ENCODE peak calls at places on chromosomes 6 and 20, in eight cellular contexts. One of them, this sample, is unnamed.

GRCh38 chr6:40810176-40810575 is 223.0 kb upstream of the LRFN2 start:
- DNase-seq in prostate gland: no peak
- DNase-seq in upper lobe of right lung: no peak
- DNase-seq in thoracic aorta: no peak
- DNase-seq in heart left ventricle: no peak
- DNase-seq in GM23248: peak; percentile 41
- DNase-seq in HCT116: no peak
- DNase-seq in tibial nerve: no peak
- DNase-seq in this sample: no peak

GRCh38 chr20:2337142-2337541 is 41.3 kb downstream of the TGM3 start:
- DNase-seq in prostate gland: peak; percentile 50
- DNase-seq in upper lobe of right lung: no peak
- DNase-seq in thoracic aorta: no peak
- DNase-seq in heart left ventricle: no peak
- DNase-seq in GM23248: no peak
- DNase-seq in HCT116: no peak
- DNase-seq in tibial nerve: no peak
- DNase-seq in this sample: no peak

GRCh38 chr6:37503486-37503980 is 3.8 kb upstream of the CCDC167 start:
- DNase-seq in prostate gland: no peak
- DNase-seq in upper lobe of right lung: no peak
- DNase-seq in thoracic aorta: no peak
- DNase-seq in heart left ventricle: no peak
- DNase-seq in GM23248: no peak
- DNase-seq in HCT116: no peak
- DNase-seq in tibial nerve: no peak
- DNase-seq in this sample: no peak

GRCh38 chr20:50982372-50982771 is 23.8 kb downstream of the MOCS3 start:
- DNase-seq in prostate gland: peak; percentile 86
- DNase-seq in upper lobe of right lung: no peak
- DNase-seq in thoracic aorta: no peak
- DNase-seq in heart left ventricle: no peak
- DNase-seq in GM23248: peak; percentile 96
- DNase-seq in HCT116: no peak
- DNase-seq in tibial nerve: no peak
- DNase-seq in this sample: no peak

GRCh38 chr6:155994071-155994470 is 538.4 kb upstream of the NOX3 start:
- DNase-seq in prostate gland: no peak
- DNase-seq in upper lobe of right lung: no peak
- DNase-seq in thoracic aorta: no peak
- DNase-seq in heart left ventricle: no peak
- DNase-seq in GM23248: no peak
- DNase-seq in HCT116: no peak
- DNase-seq in tibial nerve: no peak
- DNase-seq in this sample: no peak

GRCh38 chr20:53840462-53841000 is 229.9 kb downstream of the BCAS1 start:
- DNase-seq in prostate gland: no peak
- DNase-seq in upper lobe of right lung: no peak
- DNase-seq in thoracic aorta: no peak
- DNase-seq in heart left ventricle: no peak
- DNase-seq in GM23248: no peak
- DNase-seq in HCT116: no peak
- DNase-seq in tibial nerve: no peak
- DNase-seq in this sample: no peak

GRCh38 chr6:90088009-90088408 is 193.7 kb downstream of the GJA10 start:
- DNase-seq in prostate gland: no peak
- DNase-seq in upper lobe of right lung: no peak
- DNase-seq in thoracic aorta: no peak
- DNase-seq in heart left ventricle: no peak
- DNase-seq in GM23248: peak; percentile 78
- DNase-seq in HCT116: no peak
- DNase-seq in tibial nerve: no peak
- DNase-seq in this sample: peak; percentile 46

GRCh38 chr6:130421567-130421966 is 55.8 kb downstream of the TMEM200A start:
- DNase-seq in prostate gland: no peak
- DNase-seq in upper lobe of right lung: no peak
- DNase-seq in thoracic aorta: no peak
- DNase-seq in heart left ventricle: no peak
- DNase-seq in GM23248: peak; percentile 72
- DNase-seq in HCT116: no peak
- DNase-seq in tibial nerve: no peak
- DNase-seq in this sample: peak; percentile 62

GRCh38 chr6:83868639-83869038 is 9.2 kb downstream of the CYB5R4 start:
- DNase-seq in prostate gland: no peak
- DNase-seq in upper lobe of right lung: no peak
- DNase-seq in thoracic aorta: no peak
- DNase-seq in heart left ventricle: no peak
- DNase-seq in GM23248: peak; percentile 82
- DNase-seq in HCT116: no peak
- DNase-seq in tibial nerve: no peak
- DNase-seq in this sample: no peak

GRCh38 chr6:109379706-109380105 is 2.6 kb downstream of the CD164 start:
- DNase-seq in prostate gland: no peak
- DNase-seq in upper lobe of right lung: no peak
- DNase-seq in thoracic aorta: no peak
- DNase-seq in heart left ventricle: no peak
- DNase-seq in GM23248: peak; percentile 61
- DNase-seq in HCT116: no peak
- DNase-seq in tibial nerve: no peak
- DNase-seq in this sample: no peak

GRCh38 chr6:26437550-26437949 is 2.8 kb upstream of the BTN3A3 start:
- DNase-seq in prostate gland: no peak
- DNase-seq in upper lobe of right lung: no peak
- DNase-seq in thoracic aorta: no peak
- DNase-seq in heart left ventricle: no peak
- DNase-seq in GM23248: no peak
- DNase-seq in HCT116: no peak
- DNase-seq in tibial nerve: no peak
- DNase-seq in this sample: no peak

GRCh38 chr6:166173292-166173951 is 5.8 kb upstream of the TBXT start:
- DNase-seq in prostate gland: no peak
- DNase-seq in upper lobe of right lung: no peak
- DNase-seq in thoracic aorta: no peak
- DNase-seq in heart left ventricle: no peak
- DNase-seq in GM23248: no peak
- DNase-seq in HCT116: peak; percentile 13
- DNase-seq in tibial nerve: no peak
- DNase-seq in this sample: no peak

GRCh38 chr6:33834401-33835392 is 30.9 kb upstream of the MLN start:
- DNase-seq in prostate gland: no peak
- DNase-seq in upper lobe of right lung: no peak
- DNase-seq in thoracic aorta: no peak
- DNase-seq in heart left ventricle: no peak
- DNase-seq in GM23248: no peak
- DNase-seq in HCT116: no peak
- DNase-seq in tibial nerve: no peak
- DNase-seq in this sample: no peak

GRCh38 chr20:8757146-8757545 is 311.7 kb upstream of the PLCB4 start:
- DNase-seq in prostate gland: no peak
- DNase-seq in upper lobe of right lung: no peak
- DNase-seq in thoracic aorta: no peak
- DNase-seq in heart left ventricle: no peak
- DNase-seq in GM23248: peak; percentile 90
- DNase-seq in HCT116: no peak
- DNase-seq in tibial nerve: no peak
- DNase-seq in this sample: peak; percentile 42

GRCh38 chr6:162119349-162119748 is 608.2 kb downstream of the PRKN start:
- DNase-seq in prostate gland: no peak
- DNase-seq in upper lobe of right lung: no peak
- DNase-seq in thoracic aorta: no peak
- DNase-seq in heart left ventricle: peak; percentile 37
- DNase-seq in GM23248: peak; percentile 55
- DNase-seq in HCT116: no peak
- DNase-seq in tibial nerve: no peak
- DNase-seq in this sample: no peak

GRCh38 chr6:130132286-130132701 is 90.5 kb downstream of the SAMD3 start:
- DNase-seq in prostate gland: no peak
- DNase-seq in upper lobe of right lung: no peak
- DNase-seq in thoracic aorta: no peak
- DNase-seq in heart left ventricle: no peak
- DNase-seq in GM23248: no peak
- DNase-seq in HCT116: no peak
- DNase-seq in tibial nerve: no peak
- DNase-seq in this sample: no peak

GRCh38 chr20:41174373-41174772 is 37.0 kb downstream of the PLCG1 start:
- DNase-seq in prostate gland: no peak
- DNase-seq in upper lobe of right lung: peak; percentile 56
- DNase-seq in thoracic aorta: no peak
- DNase-seq in heart left ventricle: peak; percentile 17
- DNase-seq in GM23248: no peak
- DNase-seq in HCT116: no peak
- DNase-seq in tibial nerve: no peak
- DNase-seq in this sample: no peak

GRCh38 chr20:25514747-25515340 is 70.5 kb downstream of the NINL start:
- DNase-seq in prostate gland: no peak
- DNase-seq in upper lobe of right lung: no peak
- DNase-seq in thoracic aorta: no peak
- DNase-seq in heart left ventricle: no peak
- DNase-seq in GM23248: no peak
- DNase-seq in HCT116: no peak
- DNase-seq in tibial nerve: no peak
- DNase-seq in this sample: no peak
- H3K9me3 ChIP-seq in prostate gland: no peaks in the 10 kb centered on the region
- H3K9me3 ChIP-seq in upper lobe of right lung: peaks cover 8% of the 10 kb centered on the region
- H3K9me3 ChIP-seq in thoracic aorta: peaks cover 9% of the 10 kb centered on the region
- H3K9me3 ChIP-seq in heart left ventricle: peaks cover 19% of the 10 kb centered on the region
- H3K9me3 ChIP-seq in GM23248: no peaks in the 10 kb centered on the region
- H3K9me3 ChIP-seq in HCT116: peaks cover 15% of the 10 kb centered on the region
- H3K9me3 ChIP-seq in tibial nerve: no peaks in the 10 kb centered on the region
- H3K9me3 ChIP-seq in this sample: peaks cover 26% of the 10 kb centered on the region

GRCh38 chr6:62652692-62653328 is 366.8 kb upstream of the KHDRBS2 start:
- DNase-seq in prostate gland: no peak
- DNase-seq in upper lobe of right lung: no peak
- DNase-seq in thoracic aorta: no peak
- DNase-seq in heart left ventricle: no peak
- DNase-seq in GM23248: peak; percentile 8
- DNase-seq in HCT116: peak; percentile 15
- DNase-seq in tibial nerve: no peak
- DNase-seq in this sample: no peak
- H3K9me3 ChIP-seq in prostate gland: no peaks in the 10 kb centered on the region
- H3K9me3 ChIP-seq in upper lobe of right lung: peaks cover 22% of the 10 kb centered on the region
- H3K9me3 ChIP-seq in thoracic aorta: peaks cover 22% of the 10 kb centered on the region
- H3K9me3 ChIP-seq in heart left ventricle: peaks cover 14% of the 10 kb centered on the region
- H3K9me3 ChIP-seq in GM23248: no peaks in the 10 kb centered on the region
- H3K9me3 ChIP-seq in HCT116: peaks cover 16% of the 10 kb centered on the region
- H3K9me3 ChIP-seq in tibial nerve: no peaks in the 10 kb centered on the region
- H3K9me3 ChIP-seq in this sample: peaks cover 13% of the 10 kb centered on the region

GRCh38 chr6:100376103-100376502 is 88.6 kb downstream of the SIM1 start:
- DNase-seq in prostate gland: no peak
- DNase-seq in upper lobe of right lung: no peak
- DNase-seq in thoracic aorta: no peak
- DNase-seq in heart left ventricle: no peak
- DNase-seq in GM23248: no peak
- DNase-seq in HCT116: no peak
- DNase-seq in tibial nerve: no peak
- DNase-seq in this sample: no peak

GRCh38 chr6:100372326-100372725 is 92.4 kb downstream of the SIM1 start:
- DNase-seq in prostate gland: no peak
- DNase-seq in upper lobe of right lung: no peak
- DNase-seq in thoracic aorta: no peak
- DNase-seq in heart left ventricle: no peak
- DNase-seq in GM23248: no peak
- DNase-seq in HCT116: no peak
- DNase-seq in tibial nerve: no peak
- DNase-seq in this sample: no peak

GRCh38 chr6:100370265-100370664 is 94.5 kb downstream of the SIM1 start:
- DNase-seq in prostate gland: no peak
- DNase-seq in upper lobe of right lung: no peak
- DNase-seq in thoracic aorta: no peak
- DNase-seq in heart left ventricle: no peak
- DNase-seq in GM23248: peak; percentile 31
- DNase-seq in HCT116: no peak
- DNase-seq in tibial nerve: no peak
- DNase-seq in this sample: no peak

GRCh38 chr6:100366419-100366818 is 98.3 kb downstream of the SIM1 start:
- DNase-seq in prostate gland: no peak
- DNase-seq in upper lobe of right lung: no peak
- DNase-seq in thoracic aorta: no peak
- DNase-seq in heart left ventricle: no peak
- DNase-seq in GM23248: peak; percentile 84
- DNase-seq in HCT116: peak; percentile 15
- DNase-seq in tibial nerve: no peak
- DNase-seq in this sample: no peak

GRCh38 chr6:100371591-100371990 is 93.1 kb downstream of the SIM1 start:
- DNase-seq in prostate gland: no peak
- DNase-seq in upper lobe of right lung: no peak
- DNase-seq in thoracic aorta: no peak
- DNase-seq in heart left ventricle: no peak
- DNase-seq in GM23248: no peak
- DNase-seq in HCT116: no peak
- DNase-seq in tibial nerve: no peak
- DNase-seq in this sample: no peak
- H3K9me3 ChIP-seq in prostate gland: no peaks in the 10 kb centered on the region
- H3K9me3 ChIP-seq in upper lobe of right lung: no peaks in the 10 kb centered on the region
- H3K9me3 ChIP-seq in thoracic aorta: no peaks in the 10 kb centered on the region
- H3K9me3 ChIP-seq in heart left ventricle: no peaks in the 10 kb centered on the region
- H3K9me3 ChIP-seq in GM23248: no peaks in the 10 kb centered on the region
- H3K9me3 ChIP-seq in HCT116: no peaks in the 10 kb centered on the region
- H3K9me3 ChIP-seq in tibial nerve: no peaks in the 10 kb centered on the region
- H3K9me3 ChIP-seq in this sample: no peaks in the 10 kb centered on the region

GRCh38 chr6:22827760-22828159 is 258.4 kb downstream of the HDGFL1 start:
- DNase-seq in prostate gland: no peak
- DNase-seq in upper lobe of right lung: no peak
- DNase-seq in thoracic aorta: no peak
- DNase-seq in heart left ventricle: no peak
- DNase-seq in GM23248: peak; percentile 32
- DNase-seq in HCT116: no peak
- DNase-seq in tibial nerve: no peak
- DNase-seq in this sample: no peak

GRCh38 chr6:22830463-22830862 is 261.1 kb downstream of the HDGFL1 start:
- DNase-seq in prostate gland: no peak
- DNase-seq in upper lobe of right lung: no peak
- DNase-seq in thoracic aorta: no peak
- DNase-seq in heart left ventricle: no peak
- DNase-seq in GM23248: no peak
- DNase-seq in HCT116: no peak
- DNase-seq in tibial nerve: no peak
- DNase-seq in this sample: no peak

GRCh38 chr6:22828179-22829062 is 259.1 kb downstream of the HDGFL1 start:
- DNase-seq in prostate gland: peak; percentile 73
- DNase-seq in upper lobe of right lung: no peak
- DNase-seq in thoracic aorta: peak; percentile 10
- DNase-seq in heart left ventricle: no peak
- DNase-seq in GM23248: peak; percentile 91
- DNase-seq in HCT116: peak; percentile 53
- DNase-seq in tibial nerve: no peak
- DNase-seq in this sample: peak; percentile 80

GRCh38 chr6:22826961-22827360 is 257.6 kb downstream of the HDGFL1 start:
- DNase-seq in prostate gland: no peak
- DNase-seq in upper lobe of right lung: no peak
- DNase-seq in thoracic aorta: no peak
- DNase-seq in heart left ventricle: no peak
- DNase-seq in GM23248: no peak
- DNase-seq in HCT116: no peak
- DNase-seq in tibial nerve: no peak
- DNase-seq in this sample: no peak

DNA sequence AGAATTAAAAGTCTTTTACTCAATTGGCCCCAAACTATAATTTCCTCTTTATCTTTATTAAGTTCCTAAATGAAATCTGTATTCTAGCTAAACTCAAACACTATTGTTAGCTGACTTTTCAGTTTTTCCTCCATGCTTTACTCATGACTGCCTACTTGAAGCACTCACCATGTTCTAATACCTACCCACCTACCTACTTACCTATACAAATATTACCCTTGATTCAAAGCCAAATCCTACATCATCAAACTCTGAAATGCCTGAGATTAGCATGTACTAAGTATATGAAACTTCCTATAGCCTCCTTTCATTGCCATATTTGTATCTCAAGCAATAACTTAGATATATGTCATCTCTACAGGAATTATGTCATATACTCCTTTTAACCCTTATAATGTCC is 259.7 kb downstream of the HDGFL1 start:
- DNase-seq in prostate gland: no peak
- DNase-seq in upper lobe of right lung: no peak
- DNase-seq in thoracic aorta: no peak
- DNase-seq in heart left ventricle: no peak
- DNase-seq in GM23248: no peak
- DNase-seq in HCT116: no peak
- DNase-seq in tibial nerve: no peak
- DNase-seq in this sample: no peak
- H3K9me3 ChIP-seq in prostate gland: no peaks in the 10 kb centered on the region
- H3K9me3 ChIP-seq in upper lobe of right lung: no peaks in the 10 kb centered on the region
- H3K9me3 ChIP-seq in thoracic aorta: no peaks in the 10 kb centered on the region
- H3K9me3 ChIP-seq in heart left ventricle: no peaks in the 10 kb centered on the region
- H3K9me3 ChIP-seq in GM23248: no peaks in the 10 kb centered on the region
- H3K9me3 ChIP-seq in HCT116: no peaks in the 10 kb centered on the region
- H3K9me3 ChIP-seq in tibial nerve: no peaks in the 10 kb centered on the region
- H3K9me3 ChIP-seq in this sample: no peaks in the 10 kb centered on the region